ENCODE peak calls at places on chromosomes 6 and 20, in eight cellular contexts. T, E, I, K, H, G, Z and X are unnamed samples.

GRCh38 chr6:170443151-170443662 is 109.9 kb downstream of the PSMB1 start:
- DNase-seq in I (no peak), K (peak; percentile 80), E (no peak), T (no peak), G (peak; percentile 53), Z (no peak), H (no peak), X (no peak)

GRCh38 chr20:31670371-31671228 is 32.9 kb downstream of the COX4I2 start:
- DNase-seq in E (no peak), I (peak; percentile 79), T (no peak), G (no peak), Z (no peak), H (no peak), K (no peak), X (peak; percentile 54)

GRCh38 chr6:104613416-104614001 is 246.2 kb downstream of the HACE1 start:
- DNase-seq in E (no peak), H (no peak), K (no peak), G (peak; percentile 33), I (no peak), Z (no peak), T (no peak), X (no peak)

GRCh38 chr6:45590751-45591184 is 213.0 kb upstream of the SUPT3H start:
- DNase-seq in T (peak; percentile 90), Z (no peak), H (peak; percentile 38), G (no peak), I (peak; percentile 83), K (no peak), E (no peak), X (no peak)

GRCh38 chr6:143955971-143956370 is 52.1 kb downstream of the PLAGL1 start:
- DNase-seq in I (no peak), G (no peak), K (no peak), T (no peak), H (no peak), E (no peak), Z (peak; percentile 17), X (no peak)

GRCh38 chr6:114007451-114007953 is 36.6 kb upstream of the HDAC2 start:
- DNase-seq in Z (peak; percentile 17), E (no peak), G (peak; percentile 12), H (no peak), K (no peak), I (no peak), T (no peak), X (no peak)

GRCh38 chr6:118894425-118895240 is 681 bp downstream of the ASF1A start:
- DNase-seq in G (peak; percentile 45), I (peak; percentile 59), E (peak; percentile 5), H (peak; percentile 80), K (peak; percentile 79), Z (peak; percentile 64), T (no peak), X (peak; percentile 65)

GRCh38 chr6:141195251-141195832 is 937.4 kb upstream of the GJE1 start:
- DNase-seq in Z (no peak), E (no peak), K (peak; percentile 50), H (no peak), I (no peak), T (no peak), G (peak; percentile 24), X (no peak)

GRCh38 chr6:54404791-54405190 is 96.5 kb downstream of the TINAG start:
- DNase-seq in G (no peak), I (peak; percentile 3), H (no peak), K (no peak), Z (peak; percentile 60), T (no peak), E (no peak), X (no peak)

DNA sequence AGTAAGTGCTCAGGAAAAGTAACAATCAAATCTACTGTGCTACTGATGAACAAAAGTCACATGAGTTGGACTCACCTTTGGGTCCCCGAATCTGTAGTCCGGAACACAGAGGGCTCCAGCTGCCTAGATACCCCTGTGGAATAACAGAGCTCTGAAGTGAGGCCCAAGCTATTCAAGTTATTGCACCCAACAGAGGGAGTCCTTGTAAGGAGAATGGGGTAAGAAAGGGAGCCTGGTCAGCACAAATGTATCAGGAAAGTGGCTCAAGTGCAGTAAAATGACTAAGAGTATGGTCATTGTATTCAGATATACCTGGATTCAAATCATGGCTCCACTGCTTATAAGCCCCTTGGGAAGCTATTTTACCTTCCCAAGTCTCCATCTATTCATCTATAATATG is 20.9 kb downstream of the EDN1 start:
- DNase-seq in E (no peak), H (no peak), G (no peak), K (no peak), Z (peak; percentile 56), T (peak; percentile 78), I (no peak), X (no peak)
- TF ChIP-seq CTCF in E (peak; percentile 54), H (no peak), G (peak; percentile 47), K (peak; percentile 20), Z (peak; percentile 51), T (no peak), I (no peak), X (no peak)

GRCh38 chr6:166361080-166361429 is 18.7 kb upstream of the SFT2D1 start:
- DNase-seq in K (no peak), E (no peak), I (peak; percentile 12), H (no peak), G (no peak), Z (peak; percentile 73), T (no peak), X (no peak)

GRCh38 chr6:166366921-166367320 is 15.8 kb downstream of the MPC1 start:
- DNase-seq in I (no peak), Z (no peak), G (no peak), H (no peak), K (no peak), T (no peak), E (no peak), X (no peak)

GRCh38 chr6:166365221-166365620 is 17.5 kb downstream of the MPC1 start:
- DNase-seq in E (no peak), H (no peak), T (no peak), K (no peak), I (peak; percentile 31), G (peak; percentile 91), Z (no peak), X (no peak)

GRCh38 chr6:166365806-166366205 is 16.9 kb downstream of the MPC1 start:
- DNase-seq in Z (no peak), H (no peak), I (no peak), G (peak; percentile 71), K (peak; percentile 59), E (no peak), T (no peak), X (no peak)

DNA sequence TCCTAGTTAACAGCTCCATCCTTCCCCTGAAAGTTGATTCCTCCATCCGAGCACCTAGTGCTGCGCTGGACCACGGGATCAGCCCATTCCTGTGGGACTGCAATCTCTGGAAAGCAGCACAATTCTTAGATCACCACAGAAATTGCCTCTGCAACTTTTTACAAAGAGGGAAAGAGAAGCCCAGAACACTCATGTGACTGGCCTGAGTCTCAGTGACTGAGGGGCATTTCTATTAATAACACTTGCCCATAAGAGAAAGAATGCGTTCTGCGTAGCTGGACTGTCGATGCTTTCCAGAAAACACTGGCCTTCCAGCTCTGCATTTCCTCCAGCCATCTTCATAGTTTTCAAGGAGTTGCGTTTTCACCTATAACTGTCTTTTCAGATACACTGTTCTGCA is 18.3 kb downstream of the MPC1 start:
- DNase-seq in E (no peak), I (no peak), G (no peak), K (no peak), T (no peak), Z (no peak), H (no peak), X (no peak)
- H3K4me1 ChIP-seq in E (no peaks in the 10 kb centered on the region), I (peaks cover 2% of the 10 kb centered on the region), G (peaks cover 28% of the 10 kb centered on the region), K (no peaks in the 10 kb centered on the region), T (peaks cover 45% of the 10 kb centered on the region), Z (peaks cover 15% of the 10 kb centered on the region), H (no peaks in the 10 kb centered on the region), X (peaks cover 4% of the 10 kb centered on the region)

GRCh38 chr20:15544727-15545126 is 1028.5 kb downstream of the KIF16B start:
- DNase-seq in I (no peak), G (no peak), Z (no peak), T (no peak), H (no peak), E (no peak), K (no peak), X (no peak)
- TF ChIP-seq CTCF in I (no peak), G (no peak), Z (no peak), T (no peak), H (no peak), E (no peak), K (no peak), X (no peak)

DNA sequence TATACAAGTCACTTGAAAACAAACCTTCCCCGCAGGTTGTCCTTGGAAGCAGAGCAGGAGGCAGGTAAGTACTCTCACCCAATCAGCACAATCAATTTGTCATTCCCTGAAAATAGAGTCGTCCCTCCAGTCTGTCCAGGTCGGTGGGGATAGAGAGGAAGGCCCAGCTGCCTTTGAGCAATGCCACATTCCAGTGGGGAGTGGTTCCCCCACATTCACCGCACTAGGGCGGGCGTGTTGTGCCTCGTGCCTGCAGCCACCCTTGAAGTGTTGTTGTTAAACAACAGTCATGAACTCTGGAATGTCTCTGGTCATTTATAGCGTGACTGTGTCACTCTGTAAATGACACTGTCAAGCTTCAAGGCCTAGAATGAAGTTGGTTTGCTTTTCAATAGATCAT is 33.4 kb downstream of the PRDM1 start:
- DNase-seq in Z (peak; percentile 64), I (no peak), K (no peak), E (no peak), H (no peak), T (no peak), G (no peak), X (no peak)
- H3K4me1 ChIP-seq in Z (peaks cover 25% of the 10 kb centered on the region), I (no peaks in the 10 kb centered on the region), K (no peaks in the 10 kb centered on the region), E (no peaks in the 10 kb centered on the region), H (no peaks in the 10 kb centered on the region), T (no peaks in the 10 kb centered on the region), G (no peaks in the 10 kb centered on the region), X (no peaks in the 10 kb centered on the region)

DNA sequence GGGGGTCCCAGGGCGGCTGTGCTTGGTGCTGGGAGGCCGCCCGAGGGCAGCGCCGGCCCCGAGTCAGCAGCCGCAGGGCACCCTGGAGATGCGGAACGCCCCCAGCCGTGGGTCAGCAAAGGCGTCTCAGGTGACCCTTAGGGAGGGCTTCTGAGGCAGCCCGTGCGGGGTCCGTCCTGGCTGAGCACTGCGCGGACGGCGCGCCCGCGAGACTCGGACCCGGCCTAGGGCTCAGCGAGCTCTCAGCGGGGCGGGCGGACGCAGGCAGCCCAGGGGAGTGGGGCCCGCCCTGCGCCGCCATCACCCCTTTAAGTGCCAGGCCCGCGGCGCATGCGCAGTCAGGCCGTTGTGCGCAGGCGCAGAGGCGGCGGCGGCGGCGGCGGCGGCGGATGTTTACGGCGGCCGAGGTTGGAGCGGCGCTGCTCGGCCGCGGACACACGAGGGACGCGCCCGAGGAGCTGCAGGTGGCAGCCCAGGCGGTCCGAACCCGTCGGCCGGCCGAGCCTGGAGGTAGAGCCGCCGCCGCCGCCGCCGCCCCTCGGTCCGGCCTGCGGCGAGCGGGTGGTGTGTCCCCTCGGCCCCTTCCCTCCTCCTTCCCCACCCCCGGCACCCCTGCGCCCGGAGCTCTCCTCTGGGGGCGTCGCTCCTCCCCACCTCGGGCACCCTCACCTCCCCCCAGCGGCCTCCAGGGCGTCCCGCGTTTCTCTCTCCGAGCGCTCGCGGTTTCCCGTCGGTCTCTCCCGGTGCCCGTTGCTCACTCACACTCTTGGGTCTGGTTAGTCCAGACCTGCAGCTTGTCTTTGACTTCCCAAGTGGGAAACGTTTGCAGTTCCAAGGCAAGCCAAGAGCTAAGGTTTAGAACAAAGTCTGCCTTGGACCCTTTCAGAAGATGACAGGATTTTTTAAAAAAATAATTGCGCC is at the start of gene PCMTD2:
- DNase-seq in E (peak; percentile 90), I (peak; percentile 74), H (peak; percentile 88), Z (peak; percentile 82), G (peak; percentile 92), T (peak; percentile 94), K (peak; percentile 93), X (peak; percentile 91)
- TF ChIP-seq CTCF in E (no peak), I (no peak), H (no peak), Z (no peak), G (no peak), T (no peak), K (no peak), X (no peak)